ENCODE peak calls at places on chromosome 10, in five cellular contexts. C is cardiac fibroblast, F is AG04450, O is right atrium auricular region, R is fibroblast of lung. X is an unnamed sample.

GRCh38 chr10:49050338-49050737 is 65.0 kb downstream of the VSTM4 start:
- DNase-seq in C (no peak), R (peak), O (no peak), F (peak), X (no peak)

GRCh38 chr10:95792874-95793285 is 36.9 kb downstream of the ENTPD1 start:
- DNase-seq in C (peak), O (no peak), R (peak), F (peak), X (no peak)

GRCh38 chr10:58573144-58573543 is 60.5 kb downstream of the BICC1 start:
- DNase-seq in C (no peak), O (no peak), F (no peak), R (no peak), X (no peak)

GRCh38 chr10:31188792-31189406 is 130.1 kb upstream of the ZEB1 start:
- DNase-seq in F (no peak), R (no peak), C (no peak), O (no peak), X (no peak)

GRCh38 chr10:97278491-97278989 is 13.9 kb downstream of the ARHGAP19 start:
- DNase-seq in O (no peak), R (peak), F (peak), C (peak), X (peak)

GRCh38 chr10:31803606-31804195 is 124.9 kb downstream of the ARHGAP12 start:
- DNase-seq in O (no peak), R (no peak), C (no peak), F (no peak), X (no peak)

GRCh38 chr10:100506596-100507356 is 12.9 kb downstream of the SEC31B start:
- DNase-seq in F (no peak), O (no peak), C (no peak), R (no peak), X (no peak)

GRCh38 chr10:85927952-85928677 is 438.5 kb downstream of the GRID1 start:
- DNase-seq in O (peak), C (no peak), F (no peak), R (no peak), X (no peak)

GRCh38 chr10:93475871-93476270 is 6.3 kb downstream of the MYOF start:
- DNase-seq in O (peak), C (no peak), F (no peak), R (no peak), X (no peak)

GRCh38 chr10:22550732-22551131 is 163.6 kb downstream of the PIP4K2A start:
- DNase-seq in F (no peak), R (peak), O (no peak), C (peak), X (no peak)

GRCh38 chr10:28719789-28720436 is 42.6 kb downstream of the BAMBI start:
- DNase-seq in C (peak), R (peak), F (peak), O (no peak), X (no peak)

GRCh38 chr10:118763202-118763988 is 8.6 kb upstream of the CACUL1 start:
- DNase-seq in R (no peak), C (no peak), F (no peak), O (no peak), X (peak)

GRCh38 chr10:855079-855478 is 76.4 kb downstream of the LARP4B start:
- DNase-seq in O (no peak), C (no peak), R (no peak), F (no peak), X (no peak)

GRCh38 chr10:86900955-86901354 is 56.5 kb downstream of the MMRN2 start:
- DNase-seq in R (peak), C (peak), F (no peak), O (peak), X (no peak)

GRCh38 chr10:48604408-48605263 is at the start of gene ARHGAP22:
- DNase-seq in C (peak), O (peak), R (peak), F (no peak), X (no peak)

GRCh38 chr10:123154943-123155505 is 822 bp downstream of the BUB3 start:
- DNase-seq in C (peak), R (peak), F (no peak), O (no peak), X (no peak)

GRCh38 chr10:93565421-93565820 is 1.0 kb upstream of the FFAR4 start:
- DNase-seq in O (no peak), C (no peak), R (no peak), F (no peak), X (no peak)

GRCh38 chr10:74612195-74612594 is 214.2 kb upstream of the KAT6B start:
- DNase-seq in F (no peak), O (no peak), C (peak), R (peak), X (no peak)

GRCh38 chr10:84424731-84425165 is 96.4 kb downstream of the CCSER2 start:
- DNase-seq in F (peak), R (peak), C (peak), O (peak), X (peak)

GRCh38 chr10:103545771-103546281 is 52.3 kb downstream of the NEURL1 start:
- DNase-seq in C (no peak), R (no peak), O (no peak), F (no peak), X (no peak)

GRCh38 chr10:103584216-103585010 is 90.9 kb downstream of the NEURL1 start:
- DNase-seq in C (peak), O (no peak), F (no peak), R (peak), X (no peak)

GRCh38 chr10:123991622-123992570 is 100.3 kb upstream of the CPXM2 start:
- DNase-seq in C (peak), R (no peak), F (no peak), O (peak), X (no peak)

GRCh38 chr10:75776738-75777504 is 345.5 kb downstream of the LRMDA start:
- DNase-seq in R (no peak), C (no peak), F (no peak), O (no peak), X (no peak)

GRCh38 chr10:51224610-51225230 is 150.4 kb downstream of the PRKG1 start:
- DNase-seq in C (peak), F (peak), O (no peak), R (peak), X (no peak)

GRCh38 chr10:118308664-118309063 is 33.5 kb downstream of the FAM204A start:
- DNase-seq in F (no peak), C (no peak), R (no peak), O (no peak), X (no peak)

GRCh38 chr10:128047991-128048826 is 78.0 kb downstream of the MKI67 start:
- DNase-seq in O (peak), R (peak), C (peak), F (no peak), X (no peak)

DNA sequence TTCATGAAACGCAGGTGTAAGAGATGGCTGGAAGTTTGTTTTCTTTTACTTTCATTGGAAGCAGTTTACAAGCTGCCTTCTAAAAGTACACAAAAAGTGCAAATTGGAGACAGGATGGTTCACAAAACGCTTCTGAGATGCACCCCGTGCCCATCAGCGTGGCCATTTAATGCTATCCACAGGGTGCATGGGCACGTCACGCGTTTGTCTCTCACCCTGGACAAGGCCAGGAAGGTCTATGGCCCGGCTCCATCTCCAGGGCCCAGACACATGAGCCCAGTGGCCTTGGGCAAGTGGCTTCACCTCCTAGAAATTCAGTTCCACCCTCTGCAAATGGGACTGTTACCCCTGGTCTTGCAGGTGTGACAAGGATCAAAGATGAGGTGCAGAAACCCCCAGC is 60.7 kb upstream of the EBF3 start:
- DNase-seq in R (no peak), F (no peak), C (no peak), O (no peak), X (no peak)
- H3K4me3 ChIP-seq in R (no peak), F (no peak), C (no peak), O (no peak), X (no peak)

DNA sequence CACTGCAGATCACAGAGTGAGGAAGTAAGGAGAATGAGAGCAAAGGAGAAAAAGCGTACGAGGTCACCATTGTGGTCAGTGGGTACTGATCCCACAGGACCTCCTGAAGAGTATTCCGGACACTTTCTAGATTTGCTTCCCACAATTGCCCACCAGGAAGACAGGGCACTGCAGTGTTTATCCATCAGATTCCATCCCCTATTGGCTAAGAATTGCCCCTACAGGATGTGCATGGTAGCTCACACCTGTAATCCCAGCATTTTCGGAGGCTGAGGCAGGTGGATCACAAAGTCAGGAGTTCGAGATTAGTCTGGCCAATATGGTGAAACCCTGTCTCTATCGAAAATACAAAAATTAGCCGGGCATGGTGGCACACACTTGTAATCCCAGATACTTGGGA is 5.3 kb upstream of the FHIP2A start:
- DNase-seq in F (no peak), O (no peak), C (no peak), R (no peak), X (no peak)
- TF ChIP-seq CTCF in F (no peak), O (no peak), C (no peak), R (no peak), X (no peak)

DNA sequence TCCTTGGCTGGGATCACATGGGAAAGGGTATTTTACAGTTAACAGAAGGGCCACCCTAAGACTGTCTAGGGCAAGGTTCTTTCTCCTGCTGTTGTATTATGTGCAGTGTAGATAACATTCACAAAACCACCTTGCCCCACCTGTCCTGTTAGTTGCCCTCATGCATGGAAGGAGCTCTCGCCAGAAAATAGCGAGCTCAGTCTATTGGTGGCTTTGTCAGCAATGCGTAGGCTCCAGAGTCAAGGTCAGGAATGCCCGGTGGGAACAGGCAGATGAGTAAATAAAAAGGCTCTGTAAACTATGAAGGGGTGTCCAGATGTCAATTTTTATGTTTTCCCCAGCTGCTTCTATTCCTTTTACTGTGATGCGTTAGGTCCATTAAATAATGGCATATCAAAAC is 107.1 kb upstream of the WDR11 start:
- DNase-seq in R (no peak), O (no peak), C (no peak), F (no peak), X (no peak)
- H3K4me3 ChIP-seq in R (no peak), O (no peak), C (no peak), F (no peak), X (no peak)

GRCh38 chr10:46273506-46274477 is 13.0 kb upstream of the ANTXRL start:
- DNase-seq in R (no peak), C (no peak), O (no peak), F (no peak), X (no peak)
- TF ChIP-seq CTCF in R (no peak), C (no peak), O (peak), F (peak), X (peak)